ENCODE peak calls at places on chromosomes 4 and X, in nine cellular contexts. S is neural progenitor cell, G is pancreas, R is MG63, F is uterus, Z is stomach, L is right lobe of liver, Y is heart right ventricle, A is upper lobe of right lung. W is an unnamed sample.

GRCh38 chr4:122052714-122053113 is 99.4 kb upstream of the BLTP1 start:
- DNase-seq in S (no peak), G (no peak), R (no peak), F (no peak), Z (no peak), L (no peak), Y (peak; percentile 24), A (no peak), W (no peak)

GRCh38 chr4:147768113-147768512 is 36.2 kb downstream of the ARHGAP10 start:
- DNase-seq in S (no peak), G (no peak), R (no peak), F (no peak), Z (no peak), L (no peak), Y (no peak), A (no peak), W (no peak)

GRCh38 chr4:72055566-72055965 is 23.8 kb downstream of the NPFFR2 start:
- DNase-seq in S (no peak), G (no peak), R (no peak), F (no peak), Z (no peak), L (no peak), Y (no peak), A (no peak), W (no peak)

GRCh38 chr4:99536848-99537247 is 26.0 kb downstream of the C4orf17 start:
- DNase-seq in S (no peak), G (no peak), R (no peak), F (no peak), Z (no peak), L (no peak), Y (no peak), A (no peak), W (no peak)

GRCh38 chrX:107548775-107549174 is 79.5 kb upstream of the PRPS1 start:
- DNase-seq in S (no peak), G (no peak), R (no peak), F (no peak), Z (no peak), L (no peak), Y (no peak), A (no peak), W (no peak)

GRCh38 chrX:75547783-75548182 is 24.9 kb upstream of the ZDHHC15 start:
- DNase-seq in S (no peak), G (peak; percentile 66), R (no peak), F (no peak), Z (peak; percentile 57), L (peak; percentile 46), Y (peak; percentile 40), A (peak; percentile 72), W (no peak)

GRCh38 chr4:54005475-54005874 is 58.9 kb downstream of the CHIC2 start:
- DNase-seq in S (no peak), G (no peak), R (no peak), F (no peak), Z (no peak), L (no peak), Y (no peak), A (no peak), W (no peak)

GRCh38 chr4:163895369-163896005 is 401.0 kb downstream of the TMA16 start:
- DNase-seq in S (no peak), G (no peak), R (no peak), F (no peak), Z (no peak), L (no peak), Y (no peak), A (no peak), W (peak; percentile 0)

GRCh38 chr4:11428161-11428700 is 463 bp downstream of the HS3ST1 start:
- DNase-seq in S (peak; percentile 37), G (no peak), R (no peak), F (no peak), Z (no peak), L (no peak), Y (no peak), A (no peak), W (no peak)

GRCh38 chr4:3345384-3345783 is 52.6 kb downstream of the RGS12 start:
- DNase-seq in S (no peak), G (no peak), R (no peak), F (no peak), Z (no peak), L (no peak), Y (no peak), A (no peak), W (no peak)

GRCh38 chrX:23773601-23774175 is 9.3 kb upstream of the SAT1 start:
- DNase-seq in S (no peak), G (no peak), R (no peak), F (no peak), Z (no peak), L (no peak), Y (no peak), A (no peak), W (peak; percentile 31)

GRCh38 chrX:145825896-145826295 is 8.3 kb downstream of the SLITRK2 start:
- DNase-seq in S (peak; percentile 19), G (no peak), R (no peak), F (no peak), Z (no peak), L (no peak), Y (no peak), A (no peak), W (no peak)

GRCh38 chr4:40316333-40316781 is 18.8 kb upstream of the CHRNA9 start:
- DNase-seq in S (no peak), G (no peak), R (no peak), F (peak; percentile 42), Z (no peak), L (no peak), Y (no peak), A (no peak), W (peak; percentile 13)

GRCh38 chrX:47202877-47203276 is 9.2 kb downstream of the UBA1 start:
- DNase-seq in S (no peak), G (no peak), R (no peak), F (no peak), Z (no peak), L (no peak), Y (no peak), A (no peak), W (no peak)

GRCh38 chrX:47208108-47208507 is 10.4 kb upstream of the CDK16 start:
- DNase-seq in S (no peak), G (no peak), R (no peak), F (no peak), Z (no peak), L (no peak), Y (no peak), A (no peak), W (no peak)

GRCh38 chrX:47206316-47206715 is 12.2 kb upstream of the CDK16 start:
- DNase-seq in S (no peak), G (no peak), R (no peak), F (no peak), Z (no peak), L (no peak), Y (no peak), A (no peak), W (no peak)

GRCh38 chrX:47202316-47202715 is 8.7 kb downstream of the UBA1 start:
- DNase-seq in S (no peak), G (no peak), R (no peak), F (no peak), Z (no peak), L (no peak), Y (no peak), A (no peak), W (no peak)

GRCh38 chrX:47204970-47205369 is 11.3 kb downstream of the UBA1 start:
- DNase-seq in S (peak; percentile 39), G (no peak), R (no peak), F (no peak), Z (no peak), L (no peak), Y (no peak), A (no peak), W (no peak)
- H3K36me3 ChIP-seq in S (peaks cover 12% of the 10 kb centered on the region), G (peaks cover 82% of the 10 kb centered on the region), R (peaks cover 54% of the 10 kb centered on the region), F (no peaks in the 10 kb centered on the region), Z (peaks cover 100% of the 10 kb centered on the region), L (peaks cover 64% of the 10 kb centered on the region), Y (peaks cover 96% of the 10 kb centered on the region), A (peaks cover 62% of the 10 kb centered on the region), W (peaks cover 86% of the 10 kb centered on the region)

GRCh38 chr4:102612824-102613366 is 111.7 kb downstream of the NFKB1 start:
- DNase-seq in S (no peak), G (no peak), R (no peak), F (no peak), Z (no peak), L (no peak), Y (no peak), A (no peak), W (peak; percentile 30)
- H3K36me3 ChIP-seq in S (no peaks in the 10 kb centered on the region), G (peaks cover 62% of the 10 kb centered on the region), R (no peaks in the 10 kb centered on the region), F (no peaks in the 10 kb centered on the region), Z (peaks cover 93% of the 10 kb centered on the region), L (peaks cover 49% of the 10 kb centered on the region), Y (peaks cover 93% of the 10 kb centered on the region), A (peaks cover 93% of the 10 kb centered on the region), W (peaks cover 53% of the 10 kb centered on the region)

GRCh38 chr4:75530556-75531322 is 16.5 kb downstream of the THAP6 start:
- DNase-seq in S (no peak), G (no peak), R (no peak), F (no peak), Z (no peak), L (no peak), Y (no peak), A (no peak), W (no peak)

GRCh38 chr4:75525108-75525507 is 10.8 kb downstream of the THAP6 start:
- DNase-seq in S (no peak), G (no peak), R (no peak), F (no peak), Z (no peak), L (no peak), Y (no peak), A (no peak), W (no peak)

GRCh38 chr4:75527482-75527881 is 13.2 kb downstream of the THAP6 start:
- DNase-seq in S (no peak), G (no peak), R (no peak), F (no peak), Z (no peak), L (no peak), Y (no peak), A (no peak), W (no peak)
- H3K36me3 ChIP-seq in S (peaks cover 16% of the 10 kb centered on the region), G (peaks cover 27% of the 10 kb centered on the region), R (peaks cover 4% of the 10 kb centered on the region), F (no peaks in the 10 kb centered on the region), Z (peaks cover 91% of the 10 kb centered on the region), L (peaks cover 19% of the 10 kb centered on the region), Y (peaks cover 92% of the 10 kb centered on the region), A (peaks cover 69% of the 10 kb centered on the region), W (peaks cover 55% of the 10 kb centered on the region)

DNA sequence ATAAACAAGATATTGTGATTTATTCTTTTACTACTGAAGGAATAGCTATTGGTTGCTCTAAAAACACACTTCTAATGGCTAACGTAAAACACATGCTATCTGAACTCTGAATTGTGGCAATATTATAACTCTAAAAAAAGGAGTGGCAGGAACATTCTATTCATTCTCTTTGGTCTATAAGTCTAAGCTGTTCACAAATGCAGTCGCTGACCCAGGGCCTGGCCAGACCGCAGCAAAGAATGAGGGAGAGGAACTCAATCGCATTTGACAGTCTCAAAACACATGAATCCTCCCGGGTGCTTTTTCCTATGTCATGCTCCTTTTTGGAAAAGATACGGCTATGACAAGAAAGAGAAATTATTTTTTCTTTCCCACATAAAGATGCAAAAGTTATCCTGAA is 651.6 kb upstream of the PITX2 start:
- DNase-seq in S (no peak), G (no peak), R (no peak), F (no peak), Z (no peak), L (no peak), Y (no peak), A (no peak), W (no peak)
- H3K36me3 ChIP-seq in S (no peaks in the 10 kb centered on the region), G (no peaks in the 10 kb centered on the region), R (no peaks in the 10 kb centered on the region), F (no peaks in the 10 kb centered on the region), Z (no peaks in the 10 kb centered on the region), L (no peaks in the 10 kb centered on the region), Y (no peaks in the 10 kb centered on the region), A (no peaks in the 10 kb centered on the region), W (no peaks in the 10 kb centered on the region)